ENCODE peak calls at places on chromosome 1, in ten cellular contexts. A, U, N, I, W, Q, P, C, T and R are unnamed samples.

GRCh38 chr1:117318011-117318410 is 49.2 kb upstream of the MAN1A2 start:
- DNase-seq in A (no peak), U (no peak), N (no peak), I (no peak), W (no peak), Q (no peak), P (no peak), C (no peak), T (no peak), R (no peak)

GRCh38 chr1:60274422-60275419 is 201.2 kb upstream of the C1orf87 start:
- DNase-seq in A (no peak), U (no peak), N (no peak), I (no peak), W (no peak), Q (no peak), P (no peak), C (no peak), T (no peak), R (no peak)

GRCh38 chr1:10781137-10781536 is 15.3 kb downstream of the CASZ1 start:
- DNase-seq in A (no peak), U (no peak), N (no peak), I (no peak), W (no peak), Q (no peak), P (no peak), C (no peak), T (no peak), R (no peak)

GRCh38 chr1:31931241-31932225 is 6.6 kb downstream of the PTP4A2 start:
- DNase-seq in A (no peak), U (no peak), N (peak), I (peak), W (no peak), Q (no peak), P (no peak), C (no peak), T (no peak), R (peak)

GRCh38 chr1:64864018-64864945 is 102.1 kb downstream of the JAK1 start:
- DNase-seq in A (no peak), U (peak), N (no peak), I (no peak), W (peak), Q (no peak), P (peak), C (no peak), T (peak), R (peak)

GRCh38 chr1:192763756-192764155 is 45.1 kb upstream of the RGS2 start:
- DNase-seq in A (no peak), U (no peak), N (no peak), I (no peak), W (no peak), Q (no peak), P (no peak), C (no peak), T (no peak), R (no peak)

GRCh38 chr1:36285450-36286101 is 20.6 kb upstream of the SH3D21 start:
- DNase-seq in A (peak), U (peak), N (peak), I (peak), W (peak), Q (peak), P (peak), C (peak), T (peak), R (peak)

GRCh38 chr1:31689821-31690220 is 14.0 kb downstream of the COL16A1 start:
- DNase-seq in A (no peak), U (no peak), N (peak), I (peak), W (no peak), Q (no peak), P (no peak), C (no peak), T (no peak), R (no peak)

GRCh38 chr1:20185834-20186782 is at the start of the genes PLA2G2C and UBXN10:
- DNase-seq in A (peak), U (peak), N (peak), I (no peak), W (peak), Q (no peak), P (no peak), C (no peak), T (no peak), R (no peak)